ENCODE peak calls at places on chromosomes 5 and 9, in six cellular contexts. M is SK-N-SH, H is fibroblast of the aortic adventitia, I is fibroblast of mammary gland, F is Peyer's patch, W is foreskin fibroblast. V is an unnamed sample.

GRCh38 chr9:94011134-94011533 is 56.0 kb upstream of the BARX1 start:
- DNase-seq in M (no peak), H (peak; percentile 45), I (peak; percentile 7), F (no peak), W (peak; percentile 35), V (peak; percentile 18)

GRCh38 chr5:65742565-65743231 is 20.7 kb downstream of the NLN start:
- DNase-seq in M (peak; percentile 51), H (peak; percentile 88), I (peak; percentile 90), F (no peak), W (peak; percentile 70), V (peak; percentile 83)

GRCh38 chr9:71001780-71002386 is 119.5 kb downstream of the TRPM3 start:
- DNase-seq in M (peak; percentile 3), H (peak; percentile 66), I (peak; percentile 45), F (no peak), W (no peak), V (peak; percentile 23)

GRCh38 chr9:92564982-92565381 is 29.2 kb upstream of the ECM2 start:
- DNase-seq in M (no peak), H (peak; percentile 79), I (peak; percentile 64), F (no peak), W (no peak), V (peak; percentile 88)

GRCh38 chr9:119005162-119005561 is 364.1 kb downstream of the BRINP1 start:
- DNase-seq in M (no peak), H (no peak), I (no peak), F (no peak), W (no peak), V (peak; percentile 43)

GRCh38 chr9:88533951-88534455 is 975 bp upstream of the NXNL2 start:
- DNase-seq in M (no peak), H (no peak), I (peak; percentile 28), F (no peak), W (peak; percentile 56), V (peak; percentile 74)

GRCh38 chr5:113147088-113147487 is 170.5 kb downstream of the DCP2 start:
- DNase-seq in M (no peak), H (peak; percentile 88), I (peak; percentile 95), F (no peak), W (peak; percentile 55), V (peak; percentile 91)

GRCh38 chr5:110027527-110028322 is 338.0 kb downstream of the MAN2A1 start:
- DNase-seq in M (no peak), H (peak; percentile 1), I (peak; percentile 15), F (no peak), W (no peak), V (peak; percentile 6)

GRCh38 chr5:18334949-18335348 is 700.7 kb downstream of the TAF11L14 start:
- DNase-seq in M (no peak), H (no peak), I (no peak), F (no peak), W (no peak), V (no peak)

GRCh38 chr5:32223972-32224608 is 50.0 kb upstream of the GOLPH3 start:
- DNase-seq in M (no peak), H (peak; percentile 63), I (peak; percentile 52), F (no peak), W (peak; percentile 83), V (peak; percentile 88)

GRCh38 chr5:142684508-142685031 is 1.3 kb downstream of the FGF1 start:
- DNase-seq in M (no peak), H (no peak), I (no peak), F (no peak), W (no peak), V (no peak)

GRCh38 chr9:125747765-125748510 is 765 bp downstream of the PBX3 start:
- DNase-seq in M (peak; percentile 61), H (peak; percentile 25), I (no peak), F (peak; percentile 53), W (peak; percentile 10), V (peak; percentile 25)

GRCh38 chr5:54470677-54471076 is 15.2 kb downstream of the HSPB3 start:
- DNase-seq in M (no peak), H (peak; percentile 90), I (peak; percentile 62), F (no peak), W (peak; percentile 68), V (peak; percentile 89)

DNA sequence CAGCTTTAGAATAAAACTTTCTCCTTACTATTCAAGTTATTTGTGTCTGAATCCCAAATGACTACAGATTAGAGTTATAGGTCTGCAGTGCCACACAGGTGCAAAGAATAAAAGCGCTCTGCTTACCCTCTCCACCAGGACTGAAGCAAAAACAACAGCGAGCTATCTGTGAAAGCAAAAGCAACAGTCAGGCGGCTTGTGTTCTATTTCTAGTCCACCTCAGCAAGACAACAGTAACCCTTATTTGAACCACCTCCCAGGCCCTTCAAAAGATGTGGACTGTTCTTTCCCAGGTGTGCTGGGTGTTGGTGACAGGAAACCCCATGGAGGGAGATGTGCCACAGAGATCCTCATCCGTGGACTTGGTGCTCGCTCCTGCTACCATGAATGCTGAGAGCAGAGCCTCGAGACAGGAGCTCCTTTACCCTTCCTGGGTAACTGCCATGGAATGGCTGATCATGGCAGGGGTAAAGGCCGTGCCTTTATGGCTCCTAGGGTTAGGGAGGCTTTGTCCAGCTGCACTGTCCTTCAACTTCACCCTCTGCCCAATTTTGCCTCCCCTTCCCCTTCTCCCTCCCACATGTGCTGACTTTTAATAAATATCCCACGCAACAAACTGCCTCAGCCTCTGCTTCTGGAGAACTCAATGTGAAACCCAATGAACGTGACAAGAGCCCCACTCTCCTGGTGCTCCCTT is 108.6 kb downstream of the SERINC5 start:
- DNase-seq in M (no peak), H (no peak), I (no peak), F (no peak), W (no peak), V (no peak)
- H3K4me3 ChIP-seq in M (no peak overlapping the region), H (no peak overlapping the region), I (no peak overlapping the region), F (no peak overlapping the region), W (no peak overlapping the region), V (no peak overlapping the region)

GRCh38 chr9:99852617-99853016 is 30.9 kb downstream of the NR4A3 start:
- DNase-seq in M (no peak), H (no peak), I (no peak), F (no peak), W (no peak), V (no peak)

GRCh38 chr9:99851028-99851822 is 29.5 kb downstream of the NR4A3 start:
- DNase-seq in M (no peak), H (no peak), I (no peak), F (peak; percentile 61), W (no peak), V (no peak)

GRCh38 chr9:99845063-99845462 is 23.4 kb downstream of the NR4A3 start:
- DNase-seq in M (no peak), H (no peak), I (no peak), F (no peak), W (no peak), V (no peak)

GRCh38 chr9:99848447-99848846 is 26.8 kb downstream of the NR4A3 start:
- DNase-seq in M (no peak), H (no peak), I (no peak), F (no peak), W (no peak), V (no peak)
- TF ChIP-seq CTCF in M (no peak), H (no peak), I (no peak), F (no peak), W (no peak), V (no peak)

GRCh38 chr5:9546973-9547947 is 1.4 kb upstream of the SEMA5A start:
- DNase-seq in M (no peak), H (peak; percentile 91), I (peak; percentile 59), F (no peak), W (peak; percentile 52), V (peak; percentile 91)
- H3K4me3 ChIP-seq in M (no peak overlapping the region), H (peak overlapping the region; percentile 92), I (peak overlapping the region; percentile 89), F (peak overlapping the region; percentile 84), W (peak overlapping the region; percentile 87), V (peak overlapping the region; percentile 95)

GRCh38 chr5:179858586-179859427 is at the start of gene MRNIP:
- DNase-seq in M (peak; percentile 97), H (peak; percentile 89), I (peak; percentile 90), F (peak; percentile 96), W (peak; percentile 95), V (peak; percentile 92)
- TF ChIP-seq CTCF in M (no peak), H (no peak), I (no peak), F (no peak), W (no peak), V (peak; percentile 11)

GRCh38 chr9:113399646-113400200 is 1.4 kb downstream of the ALAD start:
- DNase-seq in M (no peak), H (no peak), I (no peak), F (no peak), W (no peak), V (no peak)
- H3K4me3 ChIP-seq in M (peak overlapping the region; percentile 98), H (peak overlapping the region; percentile 96), I (no peak overlapping the region), F (peak overlapping the region; percentile 80), W (peak overlapping the region; percentile 81), V (no peak overlapping the region)

DNA sequence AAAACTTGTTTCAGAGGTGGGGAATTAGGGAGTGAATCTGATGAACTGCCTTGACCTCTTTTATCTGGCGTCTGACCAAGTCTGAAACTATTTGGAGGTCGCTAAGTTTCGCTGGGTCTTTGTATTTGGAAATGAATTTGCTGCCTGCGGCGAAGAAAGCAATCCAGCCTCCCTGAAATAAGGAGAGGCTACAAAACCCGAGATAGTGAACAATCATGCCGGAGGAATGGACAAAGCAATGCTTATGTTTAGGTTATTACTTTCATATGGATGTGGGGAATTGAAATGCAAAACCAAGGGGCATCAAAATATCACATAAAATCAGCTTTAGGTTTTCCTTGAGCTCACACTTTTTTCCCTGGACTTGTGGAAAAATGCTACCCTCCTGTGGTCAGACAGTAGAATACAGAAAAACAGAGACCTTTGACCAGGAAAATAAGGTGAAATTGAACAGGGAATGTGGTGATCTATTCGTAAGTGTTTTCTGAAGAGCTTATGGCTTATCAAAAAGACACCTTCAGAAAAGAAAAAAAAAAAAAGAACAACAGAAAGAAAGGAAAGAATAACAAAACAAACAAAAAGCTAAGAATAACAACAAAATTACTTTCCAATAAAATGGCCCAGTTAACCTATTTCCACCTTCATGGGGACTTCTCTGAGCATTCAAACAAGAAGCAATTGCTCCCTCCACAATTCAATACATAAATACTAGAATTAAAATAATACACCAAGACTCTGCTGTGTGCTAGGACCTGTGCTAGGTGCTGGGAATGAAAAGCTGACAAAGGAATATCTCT is 68.6 kb upstream of the DPYSL3 start:
- DNase-seq in M (peak; percentile 48), H (peak; percentile 86), I (peak; percentile 71), F (no peak), W (peak; percentile 39), V (peak; percentile 60)
- TF ChIP-seq CTCF in M (peak; percentile 80), H (peak; percentile 70), I (peak; percentile 76), F (peak; percentile 17), W (peak; percentile 66), V (peak; percentile 82)

GRCh38 chr9:120893585-120893857 is 16.5 kb upstream of the PHF19 start:
- DNase-seq in M (no peak), H (peak; percentile 21), I (peak; percentile 25), F (no peak), W (no peak), V (no peak)

GRCh38 chr9:120893917-120894316 is 16.9 kb upstream of the PHF19 start:
- DNase-seq in M (no peak), H (no peak), I (no peak), F (no peak), W (no peak), V (no peak)

GRCh38 chr9:120892177-120892747 is 15.3 kb upstream of the PHF19 start:
- DNase-seq in M (no peak), H (no peak), I (no peak), F (no peak), W (no peak), V (no peak)

GRCh38 chr9:120892748-120893584 is 16.0 kb upstream of the PHF19 start:
- DNase-seq in M (no peak), H (peak; percentile 80), I (peak; percentile 87), F (peak; percentile 65), W (peak; percentile 82), V (peak; percentile 61)

GRCh38 chr9:120894404-120895226 is 17.6 kb upstream of the PHF19 start:
- DNase-seq in M (no peak), H (peak; percentile 39), I (peak; percentile 28), F (no peak), W (no peak), V (no peak)
- H3K4me3 ChIP-seq in M (no peak overlapping the region), H (no peak overlapping the region), I (no peak overlapping the region), F (no peak overlapping the region), W (peak overlapping the region; percentile 25), V (peak overlapping the region; percentile 17)